ENCODE peak calls at places on chromosome 14, in four cellular contexts. A is EH, T is germinal center, E is AG20443. I is an unnamed sample.

GRCh38 chr14:69713976-69714716 is 52.8 kb upstream of the SRSF5 start:
- DNase-seq in A (no peak), T (no peak), E (no peak), I (no peak)

GRCh38 chr14:96285667-96286066 is 29.7 kb downstream of the BDKRB1 start:
- DNase-seq in A (peak), T (no peak), E (peak), I (no peak)

GRCh38 chr14:22646570-22647254 is 2.6 kb upstream of the OR6J1 start:
- DNase-seq in A (peak), T (no peak), E (peak), I (no peak)

GRCh38 chr14:71714225-71714624 is 218.0 kb upstream of the RGS6 start:
- DNase-seq in A (peak), T (no peak), E (peak), I (no peak)

GRCh38 chr14:38045461-38045860 is 162.2 kb upstream of the SSTR1 start:
- DNase-seq in A (no peak), T (no peak), E (no peak), I (no peak)

GRCh38 chr14:71620401-71620800 is 311.8 kb upstream of the RGS6 start:
- DNase-seq in A (peak), T (no peak), E (peak), I (no peak)

GRCh38 chr14:65001758-65002157 is 15.1 kb downstream of the FNTB start:
- DNase-seq in A (no peak), T (no peak), E (no peak), I (no peak)

GRCh38 chr14:50263321-50263720 is 31.9 kb upstream of the SOS2 start:
- DNase-seq in A (no peak), T (no peak), E (no peak), I (no peak)

GRCh38 chr14:104423715-104424405 is 155.7 kb upstream of the C14orf180 start:
- DNase-seq in A (no peak), T (no peak), E (peak), I (peak)

GRCh38 chr14:102849522-102850379 is 72.5 kb downstream of the TRAF3 start:
- DNase-seq in A (peak), T (no peak), E (peak), I (peak)

GRCh38 chr14:105126126-105126969 is 42.2 kb downstream of the JAG2 start:
- DNase-seq in A (no peak), T (no peak), E (peak), I (peak)

GRCh38 chr14:89654998-89655397 is 238.0 kb upstream of the FOXN3 start:
- DNase-seq in A (no peak), T (no peak), E (no peak), I (no peak)

GRCh38 chr14:102939329-102939728 is 16.9 kb downstream of the AMN start:
- DNase-seq in A (no peak), T (no peak), E (no peak), I (no peak)

GRCh38 chr14:78157855-78158436 is 12.2 kb upstream of the NRXN3 start:
- DNase-seq in A (peak), T (no peak), E (peak), I (peak)

GRCh38 chr14:24246765-24247212 is 4.4 kb upstream of the TINF2 start:
- DNase-seq in A (peak), T (no peak), E (no peak), I (no peak)

GRCh38 chr14:24418492-24418873 is 11.0 kb downstream of the CBLN3 start:
- DNase-seq in A (no peak), T (no peak), E (no peak), I (peak)

GRCh38 chr14:24941719-24942118 is 108.2 kb downstream of the STXBP6 start:
- DNase-seq in A (no peak), T (peak), E (no peak), I (peak)

GRCh38 chr14:88639221-88639620 is 76.4 kb downstream of the ZC3H14 start:
- DNase-seq in A (no peak), T (no peak), E (no peak), I (no peak)

GRCh38 chr14:34722723-34723545 is 8.5 kb upstream of the CFL2 start:
- DNase-seq in A (peak), T (peak), E (peak), I (peak)

GRCh38 chr14:95463173-95463901 is 53.1 kb downstream of the SYNE3 start:
- DNase-seq in A (no peak), T (no peak), E (no peak), I (peak)

GRCh38 chr14:23035303-23036164 is 834 bp upstream of the PSMB5 start:
- DNase-seq in A (no peak), T (no peak), E (no peak), I (no peak)

GRCh38 chr14:76320486-76320885 is 55.5 kb upstream of the ESRRB start:
- DNase-seq in A (no peak), T (no peak), E (no peak), I (no peak)

GRCh38 chr14:99732436-99733220 is 48.5 kb downstream of the CYP46A1 start:
- DNase-seq in A (no peak), T (no peak), E (no peak), I (no peak)

GRCh38 chr14:105993814-105994213 is 467.4 kb downstream of the TMEM121 start:
- DNase-seq in A (no peak), T (no peak), E (no peak), I (no peak)

GRCh38 chr14:73712540-73713141 is 1.5 kb downstream of the PNMA1 start:
- DNase-seq in A (peak), T (no peak), E (peak), I (no peak)

GRCh38 chr14:89866458-89866857 is 88.1 kb downstream of the EFCAB11 start:
- DNase-seq in A (no peak), T (no peak), E (no peak), I (no peak)

GRCh38 chr14:31320216-31320615 is 100.1 kb downstream of the HEATR5A start:
- DNase-seq in A (no peak), T (no peak), E (no peak), I (no peak)

GRCh38 chr14:92924247-92924646 is 1.3 kb downstream of the CHGA start:
- DNase-seq in A (no peak), T (peak), E (no peak), I (no peak)

GRCh38 chr14:101182476-101182875 is 279.0 kb upstream of the RTL1 start:
- DNase-seq in A (no peak), T (no peak), E (no peak), I (peak)

GRCh38 chr14:23729720-23730387 is 93.7 kb downstream of the DHRS2 start:
- DNase-seq in A (no peak), T (no peak), E (no peak), I (no peak)

GRCh38 chr14:104584557-104584956 is 5.0 kb downstream of the C14orf180 start:
- DNase-seq in A (no peak), T (no peak), E (no peak), I (no peak)

GRCh38 chr14:100246809-100247428 is 8.0 kb downstream of the YY1 start:
- DNase-seq in A (peak), T (no peak), E (peak), I (no peak)

GRCh38 chr14:57871487-57872080 is 5.7 kb upstream of the SLC35F4 start:
- DNase-seq in A (peak), T (peak), E (peak), I (no peak)

GRCh38 chr14:70152704-70153103 is 36.0 kb downstream of the SLC8A3 start:
- DNase-seq in A (no peak), T (no peak), E (no peak), I (no peak)

GRCh38 chr14:105470812-105471771 is 3.5 kb upstream of the CRIP2 start:
- DNase-seq in A (no peak), T (no peak), E (no peak), I (no peak)

I was measured in stomach.